ENCODE peak calls at places on chromosome 18, in seven cellular contexts. H is amniotic stem cell; Y is activated naive CD4-positive, alpha-beta T cell treated with anti-CD3 and anti-CD28 coated beads, Interleukin-2, amount 10 ng/mL, durations not matched to agents 7 days and 5 days; V is GM04504; I is nephron progenitor cell; G is stimulated activated naive CD4-positive, alpha-beta T cell; M is Karpas-422. S is an unnamed sample.

GRCh38 chr18:6650063-6650462 is 79.5 kb upstream of the ARHGAP28 start:
- DNase-seq in H (no peak), Y (no peak), V (no peak), I (no peak), G (no peak), M (no peak), S (no peak)

GRCh38 chr18:8139127-8139591 is 470.1 kb upstream of the RAB12 start:
- DNase-seq in H (no peak), Y (no peak), V (no peak), I (no peak), G (no peak), M (no peak), S (no peak)

GRCh38 chr18:67433971-67434370 is 82.5 kb downstream of the DSEL start:
- DNase-seq in H (no peak), Y (no peak), V (no peak), I (peak; percentile 4), G (no peak), M (no peak), S (no peak)

GRCh38 chr18:30920757-30921156 is 121.8 kb downstream of the DSC3 start:
- DNase-seq in H (no peak), Y (no peak), V (no peak), I (no peak), G (no peak), M (no peak), S (no peak)

GRCh38 chr18:55228707-55229106 is 269.4 kb upstream of the CCDC68 start:
- DNase-seq in H (no peak), Y (no peak), V (no peak), I (no peak), G (no peak), M (no peak), S (no peak)

GRCh38 chr18:79394438-79395307 is 1.1 kb upstream of the NFATC1 start:
- DNase-seq in H (peak; percentile 25), Y (peak; percentile 60), V (no peak), I (peak; percentile 41), G (peak; percentile 45), M (peak; percentile 71), S (peak; percentile 58)

GRCh38 chr18:13804305-13804704 is 19.6 kb upstream of the MC5R start:
- DNase-seq in H (no peak), Y (no peak), V (no peak), I (no peak), G (no peak), M (no peak), S (no peak)

GRCh38 chr18:26307161-26307773 is 81.0 kb downstream of the TAF4B start:
- DNase-seq in H (peak; percentile 32), Y (peak; percentile 33), V (peak; percentile 17), I (peak; percentile 29), G (peak; percentile 20), M (peak; percentile 88), S (no peak)

GRCh38 chr18:6058941-6059340 is 163.6 kb upstream of the TMEM200C start:
- DNase-seq in H (no peak), Y (no peak), V (no peak), I (peak; percentile 51), G (no peak), M (no peak), S (no peak)

GRCh38 chr18:39057423-39058057 is 1491.9 kb upstream of the CELF4 start:
- DNase-seq in H (no peak), Y (no peak), V (no peak), I (no peak), G (no peak), M (no peak), S (no peak)

GRCh38 chr18:8238507-8238906 is 370.7 kb upstream of the RAB12 start:
- DNase-seq in H (no peak), Y (no peak), V (no peak), I (no peak), G (no peak), M (no peak), S (no peak)

GRCh38 chr18:63073481-63073880 is 246.1 kb downstream of the BCL2 start:
- DNase-seq in H (no peak), Y (peak; percentile 54), V (no peak), I (no peak), G (no peak), M (peak; percentile 45), S (no peak)

GRCh38 chr18:48517048-48517447 is 21.8 kb upstream of the CTIF start:
- DNase-seq in H (no peak), Y (no peak), V (no peak), I (no peak), G (no peak), M (no peak), S (no peak)

GRCh38 chr18:61948842-61949438 is 56.1 kb upstream of the RNF152 start:
- DNase-seq in H (no peak), Y (no peak), V (no peak), I (no peak), G (no peak), M (no peak), S (no peak)

GRCh38 chr18:34821669-34822210 is 111.6 kb downstream of the DTNA start:
- DNase-seq in H (peak; percentile 23), Y (no peak), V (no peak), I (no peak), G (no peak), M (no peak), S (no peak)

GRCh38 chr18:3180325-3180724 is 39.4 kb downstream of the MYOM1 start:
- DNase-seq in H (no peak), Y (no peak), V (no peak), I (no peak), G (no peak), M (no peak), S (no peak)

GRCh38 chr18:6714027-6714426 is 15.5 kb upstream of the ARHGAP28 start:
- DNase-seq in H (no peak), Y (no peak), V (no peak), I (no peak), G (no peak), M (no peak), S (no peak)

GRCh38 chr18:42412896-42413295 is 457.9 kb downstream of the PIK3C3 start:
- DNase-seq in H (no peak), Y (no peak), V (no peak), I (no peak), G (no peak), M (no peak), S (no peak)

GRCh38 chr18:61870151-61870550 is 22.7 kb downstream of the RNF152 start:
- DNase-seq in H (peak; percentile 46), Y (no peak), V (peak; percentile 60), I (no peak), G (no peak), M (no peak), S (no peak)

GRCh38 chr18:3453540-3454364 is 3.8 kb downstream of the TGIF1 start:
- DNase-seq in H (peak; percentile 90), Y (peak; percentile 41), V (peak; percentile 97), I (peak; percentile 26), G (peak; percentile 23), M (peak; percentile 76), S (peak; percentile 36)

GRCh38 chr18:3329471-3329870 is 67.5 kb downstream of the MYL12B start:
- DNase-seq in H (no peak), Y (no peak), V (no peak), I (no peak), G (no peak), M (no peak), S (no peak)

GRCh38 chr18:58229162-58229561 is 185.1 kb downstream of the NEDD4L start:
- DNase-seq in H (no peak), Y (no peak), V (no peak), I (no peak), G (no peak), M (no peak), S (no peak)

GRCh38 chr18:32770181-32770650 is 2.6 kb downstream of the KLHL14 start:
- DNase-seq in H (no peak), Y (no peak), V (no peak), I (peak; percentile 44), G (no peak), M (peak; percentile 64), S (no peak)

GRCh38 chr18:74351354-74351753 is 35.7 kb downstream of the C18orf63 start:
- DNase-seq in H (no peak), Y (no peak), V (peak; percentile 33), I (no peak), G (no peak), M (peak; percentile 71), S (no peak)

GRCh38 chr18:40529478-40529877 is 1425.6 kb upstream of the PIK3C3 start:
- DNase-seq in H (no peak), Y (no peak), V (peak; percentile 4), I (no peak), G (no peak), M (no peak), S (no peak)